ENCODE peak calls at places on chromosome 12, in five cellular contexts. One of them, this sample, is unnamed. For H3K36me3, the result is how much of the 10 kb centered on the place peaks cover.

GRCh38 chr12:99005601-99006000 is 360.5 kb downstream of the APAF1 start:
- DNase-seq in BJ: no peak
- DNase-seq in naive thymus-derived CD4-positive, alpha-beta T cell: no peak
- DNase-seq in neural progenitor cell: no peak
- DNase-seq in body of pancreas: no peak
- DNase-seq in this sample: no peak

GRCh38 chr12:132711169-132711843 is 664 bp downstream of the PGAM5 start:
- DNase-seq in BJ: no peak
- DNase-seq in naive thymus-derived CD4-positive, alpha-beta T cell: no peak
- DNase-seq in neural progenitor cell: peak
- DNase-seq in body of pancreas: no peak
- DNase-seq in this sample: peak

GRCh38 chr12:132449565-132450390 is 40.2 kb upstream of the FBRSL1 start:
- DNase-seq in BJ: no peak
- DNase-seq in naive thymus-derived CD4-positive, alpha-beta T cell: no peak
- DNase-seq in neural progenitor cell: no peak
- DNase-seq in body of pancreas: no peak
- DNase-seq in this sample: no peak

GRCh38 chr12:132761032-132761910 is at the start of gene ANKLE2:
- DNase-seq in BJ: no peak
- DNase-seq in naive thymus-derived CD4-positive, alpha-beta T cell: peak
- DNase-seq in neural progenitor cell: peak
- DNase-seq in body of pancreas: peak
- DNase-seq in this sample: peak

GRCh38 chr12:11693626-11694025 is 44.2 kb downstream of the ETV6 start:
- DNase-seq in BJ: no peak
- DNase-seq in naive thymus-derived CD4-positive, alpha-beta T cell: no peak
- DNase-seq in neural progenitor cell: no peak
- DNase-seq in body of pancreas: no peak
- DNase-seq in this sample: no peak

GRCh38 chr12:100554608-100555077 is 18.8 kb upstream of the GAS2L3 start:
- DNase-seq in BJ: peak
- DNase-seq in naive thymus-derived CD4-positive, alpha-beta T cell: no peak
- DNase-seq in neural progenitor cell: peak
- DNase-seq in body of pancreas: peak
- DNase-seq in this sample: peak

GRCh38 chr12:133081408-133081806 is 684 bp downstream of the ZNF140 start:
- DNase-seq in BJ: no peak
- DNase-seq in naive thymus-derived CD4-positive, alpha-beta T cell: no peak
- DNase-seq in neural progenitor cell: no peak
- DNase-seq in body of pancreas: peak
- DNase-seq in this sample: no peak

GRCh38 chr12:72133497-72134055 is 138.6 kb upstream of the TRHDE start:
- DNase-seq in BJ: no peak
- DNase-seq in naive thymus-derived CD4-positive, alpha-beta T cell: no peak
- DNase-seq in neural progenitor cell: peak
- DNase-seq in body of pancreas: no peak
- DNase-seq in this sample: no peak

GRCh38 chr12:70920251-70920851 is at the start of gene PTPRR:
- DNase-seq in BJ: no peak
- DNase-seq in naive thymus-derived CD4-positive, alpha-beta T cell: no peak
- DNase-seq in neural progenitor cell: peak
- DNase-seq in body of pancreas: peak
- DNase-seq in this sample: no peak

GRCh38 chr12:8771072-8771471 is 51.3 kb upstream of the A2ML1 start:
- DNase-seq in BJ: no peak
- DNase-seq in naive thymus-derived CD4-positive, alpha-beta T cell: no peak
- DNase-seq in neural progenitor cell: peak
- DNase-seq in body of pancreas: no peak
- DNase-seq in this sample: no peak

GRCh38 chr12:109621271-109621671 is 47.7 kb downstream of the MVK start:
- DNase-seq in BJ: peak
- DNase-seq in naive thymus-derived CD4-positive, alpha-beta T cell: no peak
- DNase-seq in neural progenitor cell: no peak
- DNase-seq in body of pancreas: no peak
- DNase-seq in this sample: no peak

GRCh38 chr12:24778486-24779304 is 170.2 kb downstream of the BCAT1 start:
- DNase-seq in BJ: no peak
- DNase-seq in naive thymus-derived CD4-positive, alpha-beta T cell: no peak
- DNase-seq in neural progenitor cell: peak
- DNase-seq in body of pancreas: no peak
- DNase-seq in this sample: peak

GRCh38 chr12:122999986-123000420 is 19.5 kb downstream of the ARL6IP4 start:
- DNase-seq in BJ: no peak
- DNase-seq in naive thymus-derived CD4-positive, alpha-beta T cell: no peak
- DNase-seq in neural progenitor cell: no peak
- DNase-seq in body of pancreas: no peak
- DNase-seq in this sample: no peak

DNA sequence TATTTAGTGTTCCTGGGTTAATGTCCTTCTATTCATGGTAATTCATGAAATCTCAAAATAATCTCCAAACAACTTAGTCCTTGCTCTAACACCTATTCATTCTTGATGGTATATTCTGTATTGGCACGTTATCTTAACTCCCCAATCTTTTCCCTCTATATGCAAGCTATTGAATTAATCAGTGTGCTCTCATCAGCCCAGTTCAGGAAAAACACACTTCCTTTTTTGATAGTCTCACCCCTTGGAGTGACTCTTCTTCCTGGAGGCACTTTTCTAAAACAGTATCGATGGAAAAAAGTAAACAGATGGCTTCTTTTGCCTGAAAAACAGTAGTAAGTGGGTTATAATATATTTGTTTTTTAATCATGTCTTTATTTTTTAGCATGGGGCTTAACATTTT is 28.6 kb downstream of the TULP3 start:
- DNase-seq in BJ: no peak
- DNase-seq in naive thymus-derived CD4-positive, alpha-beta T cell: no peak
- DNase-seq in neural progenitor cell: no peak
- DNase-seq in body of pancreas: no peak
- DNase-seq in this sample: no peak
- H3K36me3 ChIP-seq in BJ: under half
- H3K36me3 ChIP-seq in naive thymus-derived CD4-positive, alpha-beta T cell: under half
- H3K36me3 ChIP-seq in neural progenitor cell: under half
- H3K36me3 ChIP-seq in body of pancreas: under half
- H3K36me3 ChIP-seq in this sample: under half

GRCh38 chr12:57536597-57536942 is 10.4 kb downstream of the DCTN2 start:
- DNase-seq in BJ: no peak
- DNase-seq in naive thymus-derived CD4-positive, alpha-beta T cell: no peak
- DNase-seq in neural progenitor cell: no peak
- DNase-seq in body of pancreas: no peak
- DNase-seq in this sample: no peak
- H3K36me3 ChIP-seq in BJ: under half
- H3K36me3 ChIP-seq in naive thymus-derived CD4-positive, alpha-beta T cell: half or more
- H3K36me3 ChIP-seq in neural progenitor cell: under half
- H3K36me3 ChIP-seq in body of pancreas: under half
- H3K36me3 ChIP-seq in this sample: under half

GRCh38 chr12:2797721-2798418 is 3.1 kb downstream of the FKBP4 start:
- DNase-seq in BJ: no peak
- DNase-seq in naive thymus-derived CD4-positive, alpha-beta T cell: no peak
- DNase-seq in neural progenitor cell: no peak
- DNase-seq in body of pancreas: peak
- DNase-seq in this sample: no peak
- H3K36me3 ChIP-seq in BJ: under half
- H3K36me3 ChIP-seq in naive thymus-derived CD4-positive, alpha-beta T cell: half or more
- H3K36me3 ChIP-seq in neural progenitor cell: under half
- H3K36me3 ChIP-seq in body of pancreas: under half
- H3K36me3 ChIP-seq in this sample: half or more

GRCh38 chr12:120155072-120155471 is 38.5 kb upstream of the RAB35 start:
- DNase-seq in BJ: no peak
- DNase-seq in naive thymus-derived CD4-positive, alpha-beta T cell: no peak
- DNase-seq in neural progenitor cell: no peak
- DNase-seq in body of pancreas: no peak
- DNase-seq in this sample: no peak
- H3K36me3 ChIP-seq in BJ: half or more
- H3K36me3 ChIP-seq in naive thymus-derived CD4-positive, alpha-beta T cell: half or more
- H3K36me3 ChIP-seq in neural progenitor cell: under half
- H3K36me3 ChIP-seq in body of pancreas: half or more
- H3K36me3 ChIP-seq in this sample: half or more

This sample was measured in HAP-1.